ENCODE peak calls at places on chromosomes 6 and 20, in seven cellular contexts. E is HCT116; J is Panc1; A is WERI-Rb-1; M is psoas muscle; F is CD4-positive, alpha-beta memory T cell; V is right lobe of liver. K is an unnamed sample.

GRCh38 chr6:110708295-110708965 is 106.8 kb downstream of the CDK19 start:
- DNase-seq in M (no peak), A (no peak), E (no peak), V (no peak), F (no peak), J (no peak), K (no peak)

GRCh38 chr6:53282741-53283140 is 66.0 kb downstream of the ELOVL5 start:
- DNase-seq in M (no peak), A (no peak), F (no peak), E (no peak), J (no peak), V (no peak), K (no peak)

GRCh38 chr20:40770564-40771307 is 81.7 kb upstream of the MAFB start:
- DNase-seq in F (no peak), M (no peak), V (no peak), E (no peak), J (no peak), A (no peak), K (peak; percentile 62)

GRCh38 chr6:151704383-151704782 is 103.1 kb upstream of the ESR1 start:
- DNase-seq in J (no peak), A (no peak), F (no peak), V (no peak), E (no peak), M (no peak), K (no peak)

GRCh38 chr6:46993846-46994245 is 48.3 kb downstream of the ADGRF1 start:
- DNase-seq in F (no peak), J (peak; percentile 50), E (peak; percentile 90), M (no peak), A (no peak), V (no peak), K (no peak)

GRCh38 chr6:138334000-138334399 is 43.7 kb upstream of the SMIM28 start:
- DNase-seq in A (no peak), M (no peak), F (no peak), V (no peak), E (no peak), J (no peak), K (no peak)

GRCh38 chr20:32327087-32327681 is 30.9 kb upstream of the ASXL1 start:
- DNase-seq in E (no peak), J (no peak), V (no peak), A (no peak), F (no peak), M (no peak), K (no peak)

GRCh38 chr6:30601436-30601814 is 15.6 kb downstream of the PPP1R10 start:
- DNase-seq in M (no peak), F (no peak), V (no peak), E (no peak), J (no peak), A (no peak), K (no peak)

GRCh38 chr20:23340524-23340923 is 10.1 kb upstream of the NXT1 start:
- DNase-seq in M (peak; percentile 75), A (peak; percentile 75), V (peak; percentile 34), J (peak; percentile 43), E (peak; percentile 54), F (no peak), K (no peak)

GRCh38 chr6:158706369-158706982 is 56.6 kb downstream of the SYTL3 start:
- DNase-seq in V (peak; percentile 45), F (no peak), J (no peak), E (peak; percentile 80), A (peak; percentile 69), M (peak; percentile 65), K (peak; percentile 77)

GRCh38 chr20:13517801-13518200 is 120.9 kb downstream of the TASP1 start:
- DNase-seq in A (no peak), F (no peak), V (no peak), E (no peak), M (no peak), J (no peak), K (no peak)

GRCh38 chr6:43786664-43787329 is 16.8 kb downstream of the VEGFA start:
- DNase-seq in F (no peak), J (no peak), E (no peak), V (no peak), A (no peak), M (no peak), K (no peak)

GRCh38 chr6:33577106-33577535 is 3.0 kb downstream of the BAK1 start:
- DNase-seq in E (no peak), A (no peak), F (peak; percentile 55), M (peak; percentile 72), V (peak; percentile 68), J (no peak), K (no peak)

GRCh38 chr6:30394139-30394538 is 49.2 kb downstream of the RPP21 start:
- DNase-seq in V (peak; percentile 38), J (no peak), E (no peak), A (no peak), M (no peak), F (no peak), K (no peak)

GRCh38 chr6:154446984-154447383 is 63.5 kb downstream of the CNKSR3 start:
- DNase-seq in M (no peak), F (no peak), A (no peak), E (no peak), V (no peak), J (no peak), K (no peak)

GRCh38 chr6:24252215-24252614 is 105.6 kb downstream of the DCDC2 start:
- DNase-seq in F (no peak), J (no peak), A (no peak), E (no peak), M (no peak), V (no peak), K (no peak)
- H3K27ac ChIP-seq in F (no peak overlapping the region), J (no peak overlapping the region), A (no peak overlapping the region), E (no peak overlapping the region), M (no peak overlapping the region), V (no peak overlapping the region), K (no peak overlapping the region)

GRCh38 chr20:53736122-53736756 is 142.6 kb upstream of the ZNF217 start:
- DNase-seq in V (no peak), F (no peak), A (peak; percentile 20), E (no peak), M (no peak), J (no peak), K (no peak)
- H3K27ac ChIP-seq in V (peak overlapping the region; percentile 97), F (no peak overlapping the region), A (peak overlapping the region; percentile 91), E (no peak overlapping the region), M (no peak overlapping the region), J (peak overlapping the region; percentile 100), K (no peak overlapping the region)

GRCh38 chr6:36116480-36116879 is 13.8 kb upstream of the MAPK13 start:
- DNase-seq in E (no peak), M (no peak), J (no peak), V (no peak), F (no peak), A (peak; percentile 8), K (no peak)

GRCh38 chr6:36118550-36119107 is 11.7 kb upstream of the MAPK13 start:
- DNase-seq in M (peak; percentile 74), A (peak; percentile 61), E (no peak), F (peak; percentile 95), V (peak; percentile 49), J (no peak), K (no peak)

GRCh38 chr6:36119209-36119608 is 11.1 kb upstream of the MAPK13 start:
- DNase-seq in V (no peak), J (no peak), M (no peak), F (no peak), E (no peak), A (no peak), K (no peak)

GRCh38 chr6:36116943-36117342 is 13.4 kb upstream of the MAPK13 start:
- DNase-seq in J (no peak), V (no peak), E (no peak), M (no peak), F (no peak), A (peak; percentile 9), K (no peak)

DNA sequence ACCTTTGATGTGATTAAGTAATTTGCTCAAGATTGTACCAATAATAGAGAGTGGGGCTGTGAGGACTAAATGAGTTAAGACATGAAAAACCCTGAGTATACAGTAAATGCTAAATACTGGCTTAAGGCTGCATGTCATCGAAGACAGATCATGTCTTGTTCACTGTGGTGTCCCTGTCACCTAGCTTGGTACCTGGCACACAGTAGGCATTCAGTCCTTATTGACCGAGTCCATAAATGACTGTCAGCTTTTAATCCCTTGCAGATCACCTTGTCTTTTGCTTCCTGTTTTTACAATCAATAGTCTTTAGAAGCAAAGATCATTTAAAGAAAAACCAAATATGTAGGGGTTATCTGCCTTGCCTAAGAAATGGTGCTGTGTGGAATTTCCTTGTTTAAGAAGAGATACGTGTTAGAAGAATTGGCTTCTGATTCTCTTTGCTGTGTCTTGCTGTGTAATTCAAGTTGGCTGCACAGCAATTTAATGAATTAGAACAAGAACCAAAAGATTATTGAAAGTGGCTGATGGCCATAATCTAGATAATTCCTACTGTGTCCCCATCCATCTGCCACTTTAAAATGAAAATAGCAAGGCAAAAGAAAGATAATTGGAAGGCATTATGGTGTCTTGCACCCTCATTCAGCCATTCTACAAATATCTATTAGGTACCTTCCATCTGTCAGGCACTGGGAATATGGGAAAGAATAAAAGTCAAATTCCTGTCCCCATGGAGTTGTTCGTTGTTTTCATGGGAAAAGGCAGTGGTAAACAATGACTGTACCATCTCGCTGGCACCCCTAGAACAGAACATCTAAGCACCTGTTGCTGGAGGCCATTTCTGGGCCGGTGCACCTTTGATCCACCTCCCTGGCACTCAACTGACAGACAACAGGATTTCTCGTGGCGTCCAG is 12.4 kb upstream of the MAPK13 start:
- DNase-seq in A (peak; percentile 30), M (no peak), J (no peak), E (no peak), V (no peak), F (no peak), K (no peak)
- H3K27ac ChIP-seq in A (peak overlapping the region; percentile 49), M (peak overlapping the region; percentile 46), J (no peak overlapping the region), E (no peak overlapping the region), V (peak overlapping the region; percentile 25), F (peak overlapping the region; percentile 90), K (no peak overlapping the region)

GRCh38 chr6:108578595-108579038 is 17.9 kb downstream of the FOXO3 start:
- DNase-seq in A (no peak), J (no peak), E (no peak), M (no peak), V (peak; percentile 55), F (no peak), K (no peak)

GRCh38 chr6:108580645-108581044 is 19.9 kb downstream of the FOXO3 start:
- DNase-seq in J (no peak), E (no peak), A (no peak), M (no peak), F (no peak), V (no peak), K (no peak)

GRCh38 chr6:108582618-108583017 is 21.9 kb downstream of the FOXO3 start:
- DNase-seq in V (no peak), A (no peak), J (no peak), M (no peak), E (no peak), F (no peak), K (no peak)

GRCh38 chr6:108581932-108582500 is 21.3 kb downstream of the FOXO3 start:
- DNase-seq in M (no peak), J (no peak), V (no peak), F (no peak), E (no peak), A (no peak), K (no peak)

DNA sequence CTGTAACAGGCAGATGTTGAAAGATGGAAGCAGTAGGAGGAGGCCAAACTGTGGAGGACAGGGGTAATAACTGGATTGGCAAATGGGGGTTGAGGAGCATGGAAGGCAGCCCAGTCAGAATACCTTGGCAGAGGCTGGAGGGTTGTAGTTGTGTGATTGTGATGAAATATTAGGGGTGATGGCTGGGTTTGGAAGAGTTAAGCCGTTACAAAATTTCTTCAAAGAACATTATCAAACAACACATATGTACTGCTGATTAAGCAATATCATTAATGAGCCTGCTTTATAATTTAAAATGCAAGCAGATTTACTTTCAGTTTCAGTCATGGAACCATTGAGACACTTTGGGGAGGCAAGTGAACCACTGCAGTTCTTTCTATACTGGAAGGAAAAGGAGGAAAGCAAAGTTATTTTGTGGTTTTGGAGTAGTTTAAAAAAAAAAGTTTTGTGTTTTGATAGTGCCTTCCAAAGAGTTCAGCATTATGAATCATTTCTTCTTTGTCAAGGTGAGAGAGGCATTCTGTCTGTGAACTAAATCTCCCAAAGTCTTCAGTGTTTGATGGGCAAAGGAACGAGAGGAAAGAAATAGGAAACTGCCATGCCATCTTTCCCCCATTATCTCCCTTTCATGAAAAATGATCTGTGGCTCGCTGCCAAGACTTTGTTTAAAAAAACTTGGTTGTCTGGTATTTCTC is 20.7 kb downstream of the FOXO3 start:
- DNase-seq in M (peak; percentile 82), E (no peak), V (peak; percentile 34), J (no peak), F (peak; percentile 38), A (no peak), K (no peak)
- H3K27ac ChIP-seq in M (peak overlapping the region; percentile 66), E (no peak overlapping the region), V (peak overlapping the region; percentile 24), J (peak overlapping the region; percentile 3), F (no peak overlapping the region), A (no peak overlapping the region), K (peak overlapping the region; percentile 66)